ENCODE peak calls at places on chromosomes 4 and X, in seven cellular contexts. One of them, this sample, is unnamed.

GRCh38 chr4:25441519-25442117 is 64.6 kb downstream of the ANAPC4 start:
- DNase-seq in HepG2: peak
- DNase-seq in H1: peak
- DNase-seq in HCT116: peak
- DNase-seq in K562: peak
- DNase-seq in SK-N-SH: peak
- DNase-seq in GM12878: no peak
- DNase-seq in this sample: peak

GRCh38 chrX:7132335-7133035 is 15.0 kb upstream of the STS start:
- DNase-seq in H1: no peak
- DNase-seq in HepG2: peak
- DNase-seq in SK-N-SH: no peak
- DNase-seq in GM12878: no peak
- DNase-seq in K562: peak
- DNase-seq in HCT116: peak
- DNase-seq in this sample: no peak

GRCh38 chr4:83731609-83732008 is 195.7 kb downstream of the GPAT3 start:
- DNase-seq in SK-N-SH: no peak
- DNase-seq in K562: peak
- DNase-seq in GM12878: no peak
- DNase-seq in HepG2: no peak
- DNase-seq in H1: no peak
- DNase-seq in HCT116: peak
- DNase-seq in this sample: no peak

GRCh38 chrX:2261838-2262678 is 238.7 kb downstream of the DHRSX start:
- DNase-seq in HepG2: no peak
- DNase-seq in HCT116: no peak
- DNase-seq in SK-N-SH: no peak
- DNase-seq in K562: no peak
- DNase-seq in GM12878: no peak
- DNase-seq in H1: no peak
- DNase-seq in this sample: no peak

GRCh38 chr4:11039494-11040142 is 355.1 kb upstream of the CLNK start:
- DNase-seq in GM12878: no peak
- DNase-seq in H1: no peak
- DNase-seq in SK-N-SH: no peak
- DNase-seq in HepG2: no peak
- DNase-seq in K562: no peak
- DNase-seq in HCT116: no peak
- DNase-seq in this sample: no peak

GRCh38 chr4:155911905-155912304 is 8.4 kb downstream of the TDO2 start:
- DNase-seq in GM12878: no peak
- DNase-seq in K562: no peak
- DNase-seq in H1: no peak
- DNase-seq in SK-N-SH: no peak
- DNase-seq in HCT116: no peak
- DNase-seq in HepG2: no peak
- DNase-seq in this sample: no peak

GRCh38 chr4:189500970-189501369 is 439.7 kb upstream of the FRG1 start:
- DNase-seq in K562: no peak
- DNase-seq in HCT116: no peak
- DNase-seq in SK-N-SH: no peak
- DNase-seq in HepG2: no peak
- DNase-seq in GM12878: no peak
- DNase-seq in H1: no peak
- DNase-seq in this sample: no peak

GRCh38 chr4:147361726-147362125 is 119.2 kb upstream of the EDNRA start:
- DNase-seq in HCT116: peak
- DNase-seq in H1: no peak
- DNase-seq in HepG2: no peak
- DNase-seq in K562: no peak
- DNase-seq in GM12878: no peak
- DNase-seq in SK-N-SH: no peak
- DNase-seq in this sample: no peak

GRCh38 chrX:55072286-55072685 is 2.5 kb upstream of the PAGE2B start:
- DNase-seq in GM12878: no peak
- DNase-seq in H1: no peak
- DNase-seq in K562: no peak
- DNase-seq in SK-N-SH: no peak
- DNase-seq in HCT116: no peak
- DNase-seq in HepG2: no peak
- DNase-seq in this sample: no peak

GRCh38 chr4:168411318-168412150 is 68.8 kb downstream of the DDX60L start:
- DNase-seq in H1: no peak
- DNase-seq in GM12878: no peak
- DNase-seq in HCT116: no peak
- DNase-seq in HepG2: no peak
- DNase-seq in K562: peak
- DNase-seq in SK-N-SH: no peak
- DNase-seq in this sample: no peak

GRCh38 chr4:148834804-148835598 is 392.8 kb upstream of the NR3C2 start:
- DNase-seq in GM12878: no peak
- DNase-seq in HCT116: no peak
- DNase-seq in HepG2: no peak
- DNase-seq in H1: no peak
- DNase-seq in K562: no peak
- DNase-seq in SK-N-SH: no peak
- DNase-seq in this sample: peak

GRCh38 chr4:45186249-45186648 is 459.9 kb upstream of the GNPDA2 start:
- DNase-seq in H1: no peak
- DNase-seq in HCT116: no peak
- DNase-seq in HepG2: no peak
- DNase-seq in K562: no peak
- DNase-seq in GM12878: no peak
- DNase-seq in SK-N-SH: no peak
- DNase-seq in this sample: no peak

GRCh38 chrX:18674417-18674787 is 2.5 kb upstream of the RS1 start:
- DNase-seq in HepG2: no peak
- DNase-seq in SK-N-SH: peak
- DNase-seq in H1: peak
- DNase-seq in HCT116: no peak
- DNase-seq in GM12878: no peak
- DNase-seq in K562: no peak
- DNase-seq in this sample: peak

GRCh38 chr4:108107729-108108382 is 60.9 kb downstream of the LEF1 start:
- DNase-seq in K562: peak
- DNase-seq in HepG2: no peak
- DNase-seq in GM12878: no peak
- DNase-seq in HCT116: no peak
- DNase-seq in H1: no peak
- DNase-seq in SK-N-SH: no peak
- DNase-seq in this sample: no peak

GRCh38 chrX:22800360-22800759 is 199.4 kb upstream of the DDX53 start:
- DNase-seq in H1: no peak
- DNase-seq in K562: no peak
- DNase-seq in GM12878: no peak
- DNase-seq in HCT116: no peak
- DNase-seq in SK-N-SH: no peak
- DNase-seq in HepG2: no peak
- DNase-seq in this sample: no peak

GRCh38 chr4:142707397-142707796 is 138.7 kb downstream of the INPP4B start:
- DNase-seq in SK-N-SH: no peak
- DNase-seq in HCT116: no peak
- DNase-seq in K562: no peak
- DNase-seq in HepG2: no peak
- DNase-seq in GM12878: no peak
- DNase-seq in H1: no peak
- DNase-seq in this sample: no peak

GRCh38 chr4:158182736-158183135 is 9.9 kb upstream of the GASK1B start:
- DNase-seq in HepG2: no peak
- DNase-seq in HCT116: no peak
- DNase-seq in K562: peak
- DNase-seq in GM12878: no peak
- DNase-seq in SK-N-SH: peak
- DNase-seq in H1: no peak
- DNase-seq in this sample: no peak

GRCh38 chr4:88672987-88673386 is 24.6 kb downstream of the NAP1L5 start:
- DNase-seq in HepG2: peak
- DNase-seq in HCT116: no peak
- DNase-seq in K562: peak
- DNase-seq in SK-N-SH: peak
- DNase-seq in GM12878: no peak
- DNase-seq in H1: peak
- DNase-seq in this sample: peak

GRCh38 chr4:167218022-167218608 is 16.2 kb downstream of the SPOCK3 start:
- DNase-seq in SK-N-SH: no peak
- DNase-seq in HepG2: no peak
- DNase-seq in K562: no peak
- DNase-seq in GM12878: no peak
- DNase-seq in HCT116: no peak
- DNase-seq in H1: no peak
- DNase-seq in this sample: peak

DNA sequence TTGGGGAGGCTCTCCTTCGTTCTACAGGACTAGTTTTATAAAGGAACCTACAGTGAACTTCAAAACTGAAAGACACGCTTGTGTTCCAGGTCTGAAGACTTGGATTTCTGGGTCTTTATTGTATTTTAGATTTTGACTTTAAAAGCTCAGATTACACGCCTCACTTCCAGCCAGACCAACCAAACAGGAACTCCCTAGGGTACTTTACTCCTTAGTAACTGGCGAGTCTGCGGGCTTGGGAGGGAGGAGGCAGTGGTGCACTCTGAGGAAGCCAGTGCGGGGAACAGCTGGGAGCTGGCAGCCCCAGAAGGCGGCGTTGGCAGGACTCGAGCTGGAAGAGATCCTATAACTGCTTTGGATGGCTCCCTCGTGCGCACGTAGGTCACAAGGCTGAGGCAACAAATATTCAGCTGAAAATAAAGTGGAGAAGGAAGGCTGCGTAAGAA is 388 bp upstream of the PHKA1 start:
- DNase-seq in HCT116: peak
- DNase-seq in HepG2: peak
- DNase-seq in SK-N-SH: peak
- DNase-seq in GM12878: no peak
- DNase-seq in H1: peak
- DNase-seq in K562: peak
- DNase-seq in this sample: peak
- TF ChIP-seq JUND in HCT116: no peak
- TF ChIP-seq JUND in HepG2: no peak
- TF ChIP-seq JUND in SK-N-SH: no peak
- TF ChIP-seq JUND in GM12878: no peak
- TF ChIP-seq JUND in H1: no peak
- TF ChIP-seq JUND in K562: no peak
- TF ChIP-seq JUND in this sample: no peak

DNA sequence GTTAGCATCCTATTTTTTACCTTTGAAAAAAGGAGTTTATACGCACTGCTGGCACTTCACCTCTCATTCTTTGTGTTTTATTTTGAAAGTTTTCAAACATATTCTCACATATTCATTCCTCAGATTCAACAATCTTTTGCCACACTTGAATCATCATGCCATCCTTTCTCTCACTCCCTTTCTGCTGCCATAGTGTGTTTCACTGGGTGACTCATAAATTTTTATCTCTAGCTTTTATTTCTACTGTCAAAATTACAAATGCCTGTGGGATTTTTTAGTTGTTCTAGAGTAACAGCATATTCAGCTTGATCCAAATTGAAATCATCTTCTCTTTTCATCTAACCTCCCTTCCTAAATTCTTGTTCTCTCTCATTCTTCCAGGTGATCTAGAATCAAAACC is 28.0 kb downstream of the MFSD8 start:
- DNase-seq in GM12878: no peak
- DNase-seq in HCT116: no peak
- DNase-seq in H1: no peak
- DNase-seq in K562: no peak
- DNase-seq in HepG2: no peak
- DNase-seq in SK-N-SH: no peak
- DNase-seq in this sample: no peak
- TF ChIP-seq JUND in GM12878: no peak
- TF ChIP-seq JUND in HCT116: no peak
- TF ChIP-seq JUND in H1: no peak
- TF ChIP-seq JUND in K562: no peak
- TF ChIP-seq JUND in HepG2: no peak
- TF ChIP-seq JUND in SK-N-SH: peak
- TF ChIP-seq JUND in this sample: no peak

GRCh38 chr4:72966652-72967051 is 102.9 kb downstream of the COX18 start:
- DNase-seq in SK-N-SH: no peak
- DNase-seq in GM12878: no peak
- DNase-seq in HepG2: no peak
- DNase-seq in K562: no peak
- DNase-seq in H1: no peak
- DNase-seq in HCT116: no peak
- DNase-seq in this sample: no peak
- TF ChIP-seq JUND in SK-N-SH: no peak
- TF ChIP-seq JUND in GM12878: no peak
- TF ChIP-seq JUND in HepG2: no peak
- TF ChIP-seq JUND in K562: no peak
- TF ChIP-seq JUND in H1: no peak
- TF ChIP-seq JUND in HCT116: no peak
- TF ChIP-seq JUND in this sample: no peak

DNA sequence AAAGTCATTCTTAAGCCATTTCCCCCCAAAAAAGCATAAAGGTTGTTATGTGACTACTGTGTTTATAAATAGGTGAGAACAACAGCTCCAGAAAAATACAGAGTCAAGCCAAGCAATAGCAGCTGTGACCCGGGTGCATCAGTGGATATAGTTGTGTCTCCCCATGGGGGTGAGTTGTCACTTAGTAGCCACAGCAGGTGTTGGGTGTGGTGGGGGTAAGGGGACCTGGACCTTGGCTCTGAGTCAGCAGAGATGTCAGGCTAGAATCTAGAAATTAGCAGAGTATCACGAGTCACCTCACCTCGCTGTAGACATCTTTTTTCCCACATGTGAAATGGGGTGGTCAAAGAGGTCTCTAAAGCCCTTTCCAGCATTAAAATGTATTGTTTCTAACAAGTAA is 42.4 kb downstream of the MOSPD2 start:
- DNase-seq in HCT116: no peak
- DNase-seq in K562: no peak
- DNase-seq in H1: no peak
- DNase-seq in HepG2: no peak
- DNase-seq in SK-N-SH: no peak
- DNase-seq in GM12878: no peak
- DNase-seq in this sample: no peak
- TF ChIP-seq JUND in HCT116: no peak
- TF ChIP-seq JUND in K562: no peak
- TF ChIP-seq JUND in H1: no peak
- TF ChIP-seq JUND in HepG2: no peak
- TF ChIP-seq JUND in SK-N-SH: no peak
- TF ChIP-seq JUND in GM12878: no peak
- TF ChIP-seq JUND in this sample: no peak

This sample was measured in T47D.